ENCODE peak calls at places on chromosomes 16 and 17, in nine cellular contexts. G is body of pancreas, C is uterus, N is pancreas, Y is endothelial cell of umbilical vein, W is left ventricle myocardium inferior, V is endodermal cell, K is H1, R is fibroblast of lung. T is an unnamed sample. For H3K9me3, the result is how much of the 10 kb centered on the place peaks cover.

GRCh38 chr16:19182487-19182886 is 14.4 kb downstream of the SYT17 start:
- DNase-seq in R (no peak), C (no peak), W (no peak), V (no peak), K (no peak), N (no peak), Y (no peak), G (no peak), T (no peak)

GRCh38 chr16:24986512-24987303 is 28.5 kb downstream of the ARHGAP17 start:
- DNase-seq in G (peak), R (peak), C (peak), Y (peak), V (no peak), N (no peak), K (no peak), W (peak), T (peak)

GRCh38 chr16:561957-562938 is 2.1 kb downstream of the PRR35 start:
- DNase-seq in N (no peak), V (no peak), G (no peak), W (no peak), R (no peak), K (no peak), C (no peak), Y (no peak), T (no peak)

GRCh38 chr17:79749156-79749815 is 18.5 kb downstream of the ENPP7 start:
- DNase-seq in Y (no peak), W (no peak), R (peak), N (no peak), K (no peak), G (no peak), V (no peak), C (no peak), T (no peak)

GRCh38 chr17:79622201-79622601 is 11.3 kb upstream of the RBFOX3 start:
- DNase-seq in N (peak), G (no peak), W (peak), Y (no peak), C (peak), R (no peak), V (no peak), K (peak), T (peak)

GRCh38 chr16:84829168-84829965 is 9.6 kb downstream of the CRISPLD2 start:
- DNase-seq in W (no peak), G (peak), N (no peak), V (no peak), K (no peak), R (peak), C (peak), Y (no peak), T (no peak)

GRCh38 chr17:74466785-74467158 is 338 bp downstream of the CD300A start:
- DNase-seq in K (no peak), G (no peak), C (no peak), V (no peak), N (no peak), W (no peak), Y (no peak), R (no peak), T (no peak)

GRCh38 chr17:4648741-4649140 is 7.3 kb upstream of the ALOX15 start:
- DNase-seq in V (no peak), R (no peak), K (no peak), W (no peak), N (no peak), C (no peak), G (no peak), Y (no peak), T (no peak)

GRCh38 chr16:56405977-56406376 is 19.4 kb downstream of the AMFR start:
- DNase-seq in K (no peak), R (no peak), Y (no peak), G (no peak), N (no peak), V (no peak), W (no peak), C (no peak), T (no peak)

GRCh38 chr16:4114257-4115208 is 1.7 kb downstream of the ADCY9 start:
- DNase-seq in R (no peak), V (no peak), Y (no peak), W (peak), N (no peak), G (no peak), K (peak), C (no peak), T (peak)

GRCh38 chr16:52466998-52467397 is 79.9 kb downstream of the TOX3 start:
- DNase-seq in R (no peak), V (no peak), K (no peak), G (no peak), Y (no peak), N (no peak), C (no peak), W (no peak), T (no peak)

GRCh38 chr16:57798267-57798810 is 4.0 kb downstream of the KIFC3 start:
- DNase-seq in Y (no peak), V (no peak), C (no peak), K (no peak), G (no peak), R (no peak), N (no peak), W (no peak), T (no peak)

GRCh38 chr17:76000016-76000754 is 470 bp upstream of the CDK3 start:
- DNase-seq in R (no peak), W (no peak), G (peak), Y (peak), K (peak), C (no peak), N (peak), V (peak), T (no peak)

GRCh38 chr17:13597723-13598347 is 3.9 kb downstream of the HS3ST3A1 start:
- DNase-seq in V (peak), G (peak), R (peak), W (no peak), K (no peak), Y (peak), C (no peak), N (no peak), T (no peak)

GRCh38 chr17:61418433-61418832 is 18.8 kb downstream of the TBX2 start:
- DNase-seq in K (no peak), R (no peak), W (no peak), Y (no peak), V (no peak), N (no peak), C (no peak), G (no peak), T (no peak)

GRCh38 chr16:46918905-46919792 is 35.0 kb downstream of the GPT2 start:
- DNase-seq in K (no peak), W (no peak), R (no peak), V (no peak), Y (no peak), C (no peak), N (peak), G (peak), T (no peak)

GRCh38 chr17:37503148-37503547 is 13.5 kb downstream of the DUSP14 start:
- DNase-seq in N (no peak), V (no peak), R (no peak), K (no peak), C (no peak), G (no peak), Y (no peak), W (no peak), T (no peak)

GRCh38 chr16:907819-908218 is 63.0 kb downstream of the LMF1 start:
- DNase-seq in Y (no peak), W (no peak), N (no peak), K (no peak), V (no peak), R (no peak), G (no peak), C (no peak), T (no peak)

GRCh38 chr17:79355186-79355585 is 255.7 kb downstream of the RBFOX3 start:
- DNase-seq in N (no peak), R (no peak), W (no peak), C (no peak), K (no peak), Y (no peak), G (no peak), V (no peak), T (no peak)

GRCh38 chr17:76382803-76383644 is 1.4 kb upstream of the SPHK1 start:
- DNase-seq in V (peak), K (peak), R (peak), Y (peak), C (no peak), G (peak), N (peak), W (peak), T (peak)

GRCh38 chr16:927406-927805 is 43.4 kb downstream of the LMF1 start:
- DNase-seq in K (no peak), Y (no peak), V (no peak), R (no peak), C (no peak), N (no peak), G (no peak), W (no peak), T (no peak)

GRCh38 chr17:10492004-10492403 is 22.6 kb upstream of the MYH4 start:
- DNase-seq in C (no peak), R (no peak), V (no peak), K (no peak), G (no peak), N (no peak), W (no peak), Y (no peak), T (no peak)

GRCh38 chr16:64356267-64356666 is 765.6 kb downstream of the CDH11 start:
- DNase-seq in W (no peak), V (no peak), Y (no peak), N (no peak), C (no peak), R (peak), K (no peak), G (no peak), T (no peak)

GRCh38 chr17:29840884-29841283 is 89.1 kb downstream of the SSH2 start:
- DNase-seq in K (no peak), R (peak), N (no peak), W (no peak), G (no peak), C (no peak), Y (peak), V (no peak), T (no peak)

GRCh38 chr16:80914379-80915078 is 92.2 kb downstream of the CMC2 start:
- DNase-seq in W (no peak), V (no peak), Y (no peak), G (no peak), R (no peak), K (no peak), N (no peak), C (no peak), T (no peak)

GRCh38 chr17:76914937-76915336 is 46.7 kb downstream of the MGAT5B start:
- DNase-seq in K (no peak), V (no peak), N (no peak), C (no peak), Y (no peak), R (no peak), G (no peak), W (no peak), T (no peak)

GRCh38 chr17:81444610-81445339 is 49.5 kb downstream of the BAHCC1 start:
- DNase-seq in G (no peak), Y (no peak), R (no peak), C (no peak), W (no peak), N (no peak), V (no peak), K (no peak), T (no peak)

GRCh38 chr17:81412490-81413093 is 17.3 kb downstream of the BAHCC1 start:
- DNase-seq in Y (peak), G (peak), C (no peak), V (no peak), K (no peak), N (no peak), R (peak), W (peak), T (no peak)

GRCh38 chr16:2530629-2531318 is 434 bp downstream of the CEMP1 start:
- DNase-seq in W (no peak), V (peak), N (peak), G (no peak), C (no peak), K (no peak), Y (no peak), R (no peak), T (peak)

GRCh38 chr17:491086-492014 is 138.7 kb upstream of the RPH3AL start:
- DNase-seq in G (peak), C (peak), R (peak), W (peak), V (peak), N (peak), K (peak), Y (peak), T (peak)
- H3K27ac ChIP-seq in G (no peak), C (peak), R (no peak), W (peak), V (no peak), N (no peak), K (no peak), Y (no peak), T (peak)

DNA sequence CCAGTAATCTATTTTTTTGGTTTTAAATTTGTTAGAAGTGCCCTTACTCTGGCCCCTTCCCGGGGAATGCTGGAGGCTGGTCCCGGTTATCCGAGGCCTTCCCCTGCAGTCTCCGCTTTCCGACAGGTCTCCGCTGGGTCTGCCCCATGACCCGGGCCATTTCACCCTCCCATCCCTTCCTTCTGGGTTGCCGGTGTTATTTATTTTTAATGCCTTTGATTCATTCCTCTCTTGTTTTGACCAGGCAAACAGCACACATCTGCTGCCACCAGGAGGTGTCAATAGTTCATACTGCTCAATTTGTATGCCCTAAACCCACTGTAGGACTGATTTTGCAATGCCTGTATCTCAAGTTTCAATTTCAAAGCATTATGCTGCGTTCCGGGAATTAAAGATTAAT is 113.2 kb upstream of the IRX5 start:
- DNase-seq in G (no peak), R (no peak), Y (no peak), N (no peak), V (peak), W (no peak), C (no peak), K (no peak), T (no peak)
- TF ChIP-seq CTCF in G (peak), R (no peak), Y (no peak), N (no peak), V (peak), W (peak), C (no peak), K (peak), T (peak)

DNA sequence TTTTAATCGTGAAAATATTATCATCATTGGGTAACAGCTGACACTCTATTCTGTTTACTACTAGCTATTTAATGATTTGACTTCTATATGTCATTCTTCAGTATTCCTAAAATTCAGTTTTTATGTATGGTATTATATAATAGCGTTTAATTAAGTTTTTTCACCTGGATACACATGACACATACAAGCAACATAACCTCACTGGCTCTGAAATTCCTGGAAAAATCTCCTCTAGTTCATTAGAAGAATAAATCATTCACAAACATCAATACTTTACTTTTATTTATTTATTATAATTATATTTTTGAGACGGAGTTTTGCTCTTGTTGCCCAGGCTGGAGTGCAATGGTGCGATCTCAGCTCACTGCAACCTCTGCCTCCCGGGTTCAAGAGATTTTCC is 44.0 kb downstream of the AKAP10 start:
- DNase-seq in V (no peak), G (no peak), W (no peak), C (no peak), Y (no peak), R (no peak), N (no peak), K (no peak), T (no peak)
- H3K9me3 ChIP-seq in V (under half), G (under half), W (under half), C (under half), Y (under half), R (under half), N (under half), K (under half), T (under half)

GRCh38 chr16:49505556-49505955 is 132.0 kb downstream of the C16orf78 start:
- DNase-seq in V (no peak), G (no peak), C (no peak), W (no peak), R (no peak), N (peak), Y (no peak), K (no peak), T (no peak)
- H3K27ac ChIP-seq in V (no peak), G (no peak), C (no peak), W (no peak), R (no peak), N (no peak), Y (no peak), K (no peak), T (no peak)

GRCh38 chr16:10370096-10370726 is 15.7 kb upstream of the ATF7IP2 start:
- DNase-seq in V (no peak), G (no peak), Y (no peak), N (no peak), R (peak), K (no peak), C (no peak), W (no peak), T (no peak)

GRCh38 chr16:10367616-10368188 is 18.2 kb upstream of the ATF7IP2 start:
- DNase-seq in N (no peak), K (no peak), Y (no peak), W (no peak), G (no peak), C (no peak), V (no peak), R (no peak), T (no peak)

GRCh38 chr16:10371592-10371991 is 14.3 kb upstream of the ATF7IP2 start:
- DNase-seq in K (no peak), W (no peak), C (no peak), G (no peak), N (no peak), Y (no peak), V (no peak), R (no peak), T (no peak)

GRCh38 chr16:10373556-10373955 is 12.3 kb upstream of the ATF7IP2 start:
- DNase-seq in C (no peak), R (no peak), Y (no peak), V (no peak), K (no peak), W (no peak), N (no peak), G (no peak), T (no peak)

DNA sequence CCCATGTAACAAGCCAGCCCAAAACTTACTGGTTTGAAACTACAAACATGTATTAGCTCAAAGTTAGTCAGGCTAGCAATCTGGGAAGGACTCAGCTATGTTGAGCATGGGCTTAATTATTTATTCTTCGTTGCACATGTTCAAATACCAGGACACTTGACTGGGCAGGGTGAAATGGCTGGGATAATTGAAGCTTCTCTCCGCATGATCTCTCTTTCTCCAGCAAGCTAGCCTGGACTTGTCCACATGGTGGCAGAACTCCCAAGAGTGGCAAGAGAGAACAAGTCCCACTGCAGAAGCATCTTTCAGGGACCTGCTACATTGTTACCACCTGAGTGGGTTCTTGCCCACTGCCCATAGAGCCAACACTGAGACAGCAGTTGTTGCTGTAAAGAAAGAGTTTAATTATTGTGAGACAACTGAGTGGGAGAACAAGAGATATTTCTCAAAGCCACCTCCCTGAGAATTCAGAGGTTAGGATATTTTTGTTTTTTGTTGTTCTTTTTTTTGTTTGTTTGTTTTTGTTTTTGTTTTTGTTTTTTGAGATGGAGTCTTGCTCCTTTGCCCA is 16.8 kb upstream of the ATF7IP2 start:
- DNase-seq in K (no peak), W (no peak), V (peak), N (no peak), R (peak), Y (no peak), C (no peak), G (no peak), T (no peak)
- TF ChIP-seq CTCF in K (peak), W (peak), V (peak), N (no peak), R (no peak), Y (no peak), C (no peak), G (peak), T (no peak)

GRCh38 chr17:27153005-27153404 is 140.9 kb upstream of the WSB1 start:
- DNase-seq in Y (no peak), R (peak), N (no peak), C (no peak), K (no peak), V (no peak), G (no peak), W (no peak), T (no peak)

GRCh38 chr17:27157898-27158297 is 136.0 kb upstream of the WSB1 start:
- DNase-seq in C (no peak), R (no peak), K (no peak), Y (no peak), W (no peak), V (no peak), G (no peak), N (no peak), T (no peak)

GRCh38 chr17:27157297-27157696 is 136.6 kb upstream of the WSB1 start:
- DNase-seq in C (no peak), R (no peak), Y (no peak), V (no peak), K (no peak), N (no peak), W (no peak), G (no peak), T (no peak)

GRCh38 chr17:27158390-27158789 is 135.5 kb upstream of the WSB1 start:
- DNase-seq in V (no peak), N (no peak), Y (no peak), G (no peak), R (no peak), K (no peak), W (no peak), C (no peak), T (no peak)

DNA sequence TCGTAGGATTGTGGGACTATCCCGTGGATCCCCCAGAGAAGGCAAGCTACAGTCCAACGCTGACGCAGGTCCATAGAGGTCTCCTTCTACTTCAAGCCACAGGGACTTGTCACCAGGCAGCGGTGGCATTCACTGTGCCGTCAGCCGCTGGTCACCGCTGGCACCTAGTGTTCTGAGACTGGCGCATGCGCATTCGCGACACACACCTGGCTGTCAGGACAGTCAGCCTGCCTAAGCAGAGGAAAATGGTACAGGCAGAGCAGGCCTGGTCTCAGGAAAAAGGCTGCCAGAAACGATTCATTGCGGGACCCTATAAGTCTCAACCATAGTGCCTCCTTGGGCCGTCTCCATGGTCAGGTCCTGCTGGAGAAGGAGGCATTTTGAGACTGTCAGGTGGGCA is 138.0 kb upstream of the WSB1 start:
- DNase-seq in W (peak), G (no peak), K (no peak), C (no peak), V (no peak), R (no peak), Y (no peak), N (no peak), T (peak)
- H3K9me3 ChIP-seq in W (under half), G (under half), K (half or more), C (under half), V (half or more), R (under half), Y (under half), N (under half), T (under half)

GRCh38 chr17:35917519-35918213 is 12.9 kb downstream of the RDM1 start:
- DNase-seq in G (no peak), R (no peak), V (no peak), C (no peak), W (no peak), K (no peak), N (no peak), Y (no peak), T (no peak)

GRCh38 chr17:35923609-35924114 is 6.9 kb downstream of the RDM1 start:
- DNase-seq in V (no peak), W (no peak), N (no peak), K (no peak), G (no peak), C (no peak), R (no peak), Y (no peak), T (no peak)

GRCh38 chr17:35915153-35915969 is 15.2 kb downstream of the RDM1 start:
- DNase-seq in G (no peak), K (no peak), V (no peak), N (no peak), W (no peak), R (no peak), C (no peak), Y (no peak), T (no peak)

GRCh38 chr17:35918665-35919064 is 11.9 kb downstream of the RDM1 start:
- DNase-seq in W (no peak), C (no peak), G (no peak), K (no peak), Y (peak), R (no peak), V (no peak), N (no peak), T (no peak)

GRCh38 chr17:35920229-35920628 is 10.3 kb downstream of the RDM1 start:
- DNase-seq in Y (no peak), K (no peak), V (no peak), N (no peak), W (no peak), R (no peak), C (no peak), G (no peak), T (no peak)
- H3K27ac ChIP-seq in Y (no peak), K (no peak), V (no peak), N (no peak), W (no peak), R (no peak), C (no peak), G (no peak), T (no peak)